ENCODE peak calls at places on chromosomes 1 and 21, in seven cellular contexts. Y, C, L, I, S, J and K are unnamed samples.

GRCh38 chr1:246969621-246970020 is 37.9 kb upstream of the AHCTF1 start:
- DNase-seq in Y (no peak), C (no peak), L (no peak), I (no peak), S (no peak), J (no peak), K (no peak)

GRCh38 chr1:107405241-107405640 is 264.4 kb downstream of the NTNG1 start:
- DNase-seq in Y (peak), C (no peak), L (peak), I (no peak), S (no peak), J (no peak), K (peak)

GRCh38 chr1:67732750-67733151 is 47.8 kb downstream of the GADD45A start:
- DNase-seq in Y (no peak), C (no peak), L (no peak), I (no peak), S (no peak), J (no peak), K (no peak)

GRCh38 chr1:85195703-85196102 is 5.1 kb downstream of the SYDE2 start:
- DNase-seq in Y (no peak), C (no peak), L (no peak), I (no peak), S (no peak), J (no peak), K (no peak)

GRCh38 chr1:16960560-16961296 is 19.7 kb downstream of the MFAP2 start:
- DNase-seq in Y (peak), C (peak), L (peak), I (peak), S (no peak), J (peak), K (peak)

GRCh38 chr1:234065794-234066447 is 161.4 kb downstream of the SLC35F3 start:
- DNase-seq in Y (peak), C (peak), L (peak), I (peak), S (peak), J (peak), K (peak)

GRCh38 chr1:215160351-215160750 is 77.8 kb downstream of the KCNK2 start:
- DNase-seq in Y (no peak), C (no peak), L (no peak), I (no peak), S (no peak), J (no peak), K (peak)

GRCh38 chr21:15063081-15063820 is 1.5 kb downstream of the NRIP1 start:
- DNase-seq in Y (no peak), C (no peak), L (no peak), I (no peak), S (no peak), J (peak), K (no peak)

GRCh38 chr1:174572771-174573170 is 125.0 kb downstream of the GPR52 start:
- DNase-seq in Y (no peak), C (no peak), L (no peak), I (no peak), S (no peak), J (no peak), K (no peak)

GRCh38 chr1:175839678-175840669 is 96.6 kb upstream of the TNR start:
- DNase-seq in Y (no peak), C (no peak), L (no peak), I (no peak), S (peak), J (no peak), K (no peak)

GRCh38 chr1:219574484-219575087 is 38.3 kb downstream of the ZC3H11B start:
- DNase-seq in Y (no peak), C (no peak), L (no peak), I (no peak), S (no peak), J (no peak), K (no peak)

GRCh38 chr1:198291036-198291435 is 134.2 kb downstream of the NEK7 start:
- DNase-seq in Y (no peak), C (no peak), L (no peak), I (no peak), S (no peak), J (no peak), K (no peak)

GRCh38 chr21:46116189-46116845 is 18.4 kb downstream of the COL6A2 start:
- DNase-seq in Y (no peak), C (no peak), L (no peak), I (no peak), S (no peak), J (peak), K (no peak)

GRCh38 chr1:26318338-26319064 is 743 bp downstream of the CD52 start:
- DNase-seq in Y (no peak), C (no peak), L (no peak), I (no peak), S (no peak), J (no peak), K (no peak)

GRCh38 chr1:112706505-112707216 is at the start of gene RHOC:
- DNase-seq in Y (no peak), C (no peak), L (no peak), I (no peak), S (no peak), J (no peak), K (peak)

GRCh38 chr21:21200103-21200938 is 202.1 kb downstream of the NCAM2 start:
- DNase-seq in Y (peak), C (no peak), L (peak), I (no peak), S (no peak), J (no peak), K (peak)

GRCh38 chr1:227774051-227774720 is 39.0 kb downstream of the SNAP47 start:
- DNase-seq in Y (no peak), C (no peak), L (no peak), I (no peak), S (no peak), J (peak), K (no peak)

GRCh38 chr1:202143011-202143767 is 1.3 kb downstream of the ARL8A start:
- DNase-seq in Y (no peak), C (no peak), L (peak), I (no peak), S (no peak), J (no peak), K (peak)

GRCh38 chr1:161182214-161182613 is 4.9 kb upstream of the B4GALT3 start:
- DNase-seq in Y (no peak), C (peak), L (no peak), I (no peak), S (no peak), J (peak), K (peak)

GRCh38 chr1:108644984-108645383 is 15.9 kb downstream of the HENMT1 start:
- DNase-seq in Y (no peak), C (peak), L (no peak), I (no peak), S (no peak), J (peak), K (no peak)

GRCh38 chr1:225354906-225355305 is 72.9 kb downstream of the LBR start:
- DNase-seq in Y (no peak), C (no peak), L (no peak), I (no peak), S (no peak), J (no peak), K (no peak)

GRCh38 chr1:14611792-14612191 is 13.3 kb downstream of the KAZN start:
- DNase-seq in Y (no peak), C (no peak), L (no peak), I (no peak), S (no peak), J (no peak), K (no peak)

GRCh38 chr1:206036661-206037455 is 13.2 kb upstream of the CTSE start:
- DNase-seq in Y (no peak), C (no peak), L (no peak), I (no peak), S (no peak), J (no peak), K (no peak)

GRCh38 chr1:3827813-3828307 is 29.2 kb downstream of the CEP104 start:
- DNase-seq in Y (no peak), C (no peak), L (no peak), I (no peak), S (peak), J (no peak), K (peak)

GRCh38 chr1:107362468-107362867 is 221.6 kb downstream of the NTNG1 start:
- DNase-seq in Y (no peak), C (no peak), L (no peak), I (no peak), S (no peak), J (no peak), K (no peak)

GRCh38 chr1:67651031-67651430 is 34.0 kb upstream of the GADD45A start:
- DNase-seq in Y (no peak), C (no peak), L (no peak), I (no peak), S (no peak), J (no peak), K (no peak)

GRCh38 chr1:31593770-31594632 is 17.7 kb downstream of the TINAGL1 start:
- DNase-seq in Y (no peak), C (peak), L (peak), I (peak), S (peak), J (peak), K (peak)

GRCh38 chr1:153375511-153375910 is at the start of gene S100A12:
- DNase-seq in Y (no peak), C (no peak), L (no peak), I (no peak), S (no peak), J (no peak), K (peak)

GRCh38 chr1:56135864-56136147 is 443.6 kb downstream of the PLPP3 start:
- DNase-seq in Y (no peak), C (no peak), L (no peak), I (no peak), S (no peak), J (no peak), K (no peak)

GRCh38 chr1:156667610-156667967 is 9.6 kb downstream of the NES start:
- DNase-seq in Y (no peak), C (no peak), L (no peak), I (no peak), S (no peak), J (no peak), K (no peak)

GRCh38 chr1:105608713-105609112 is 1447.8 kb upstream of the PRMT6 start:
- DNase-seq in Y (peak), C (no peak), L (no peak), I (no peak), S (peak), J (no peak), K (no peak)

GRCh38 chr1:204584699-204585372 is 68.6 kb downstream of the MDM4 start:
- DNase-seq in Y (no peak), C (no peak), L (no peak), I (no peak), S (no peak), J (peak), K (no peak)

GRCh38 chr1:119286587-119287181 is 81.9 kb upstream of the HAO2 start:
- DNase-seq in Y (no peak), C (no peak), L (no peak), I (peak), S (peak), J (no peak), K (peak)

GRCh38 chr1:58762806-58763205 is 21.0 kb downstream of the JUN start:
- DNase-seq in Y (no peak), C (no peak), L (no peak), I (no peak), S (no peak), J (no peak), K (peak)

GRCh38 chr21:39582749-39583148 is 30.0 kb upstream of the B3GALT5 start:
- DNase-seq in Y (no peak), C (no peak), L (no peak), I (no peak), S (no peak), J (no peak), K (no peak)